ENCODE peak calls at places on chromosomes 12 and 14, in nine cellular contexts. Z, W, U, S, I, C, M, T and J are unnamed samples.

GRCh38 chr14:21066882-21067502 is 3.1 kb upstream of the ARHGEF40 start:
- DNase-seq in U (no peak), I (no peak), S (no peak), Z (peak), M (no peak), T (no peak), W (no peak), C (peak), J (no peak)

GRCh38 chr12:68673788-68674187 is 13.0 kb upstream of the NUP107 start:
- DNase-seq in M (no peak), U (no peak), Z (no peak), I (no peak), S (no peak), T (no peak), W (no peak), C (no peak), J (no peak)

GRCh38 chr14:63512861-63513260 is 30.3 kb downstream of the PPP2R5E start:
- DNase-seq in U (no peak), I (no peak), Z (no peak), C (no peak), W (no peak), T (no peak), M (no peak), S (no peak), J (peak)

GRCh38 chr12:18919826-18920511 is 182.1 kb downstream of the CAPZA3 start:
- DNase-seq in Z (no peak), I (no peak), W (no peak), S (no peak), T (no peak), C (no peak), M (peak), U (no peak), J (no peak)

GRCh38 chr12:122421815-122422737 is at the start of gene CLIP1:
- DNase-seq in Z (peak), I (peak), M (peak), T (no peak), U (peak), S (peak), W (peak), C (peak), J (peak)

GRCh38 chr12:90909069-90909676 is 45.8 kb downstream of the CCER1 start:
- DNase-seq in U (no peak), M (peak), W (no peak), I (no peak), S (peak), T (no peak), C (no peak), Z (peak), J (no peak)

GRCh38 chr12:89999699-90000505 is 291.3 kb upstream of the ATP2B1 start:
- DNase-seq in Z (no peak), S (peak), U (no peak), C (no peak), T (no peak), W (no peak), I (no peak), M (no peak), J (no peak)

GRCh38 chr12:64608901-64609542 is 1.3 kb upstream of the RASSF3 start:
- DNase-seq in C (peak), S (peak), I (peak), T (no peak), W (no peak), Z (peak), M (no peak), U (no peak), J (peak)

GRCh38 chr12:27324452-27324999 is 8.1 kb upstream of the BMAL2 start:
- DNase-seq in M (no peak), W (no peak), Z (no peak), C (no peak), U (no peak), I (no peak), T (no peak), S (no peak), J (no peak)

GRCh38 chr14:34336501-34336900 is 125.5 kb downstream of the SPTSSA start:
- DNase-seq in I (no peak), U (no peak), W (no peak), C (no peak), M (no peak), S (no peak), T (no peak), Z (no peak), J (no peak)

GRCh38 chr14:102803139-102803538 is 25.9 kb downstream of the TRAF3 start:
- DNase-seq in S (no peak), M (no peak), C (no peak), U (no peak), Z (no peak), I (no peak), W (no peak), T (no peak), J (no peak)

GRCh38 chr14:38250316-38250715 is 5.6 kb downstream of the CLEC14A start:
- DNase-seq in C (no peak), U (no peak), Z (no peak), S (peak), M (no peak), T (no peak), I (no peak), W (no peak), J (no peak)

GRCh38 chr14:38243696-38244250 is 12.1 kb downstream of the CLEC14A start:
- DNase-seq in Z (peak), C (no peak), S (peak), T (no peak), W (no peak), I (no peak), M (no peak), U (no peak), J (no peak)

GRCh38 chr14:38252066-38252710 is 3.7 kb downstream of the CLEC14A start:
- DNase-seq in T (no peak), I (no peak), C (no peak), S (peak), W (no peak), U (no peak), Z (peak), M (no peak), J (no peak)

GRCh38 chr14:38248629-38249028 is 7.3 kb downstream of the CLEC14A start:
- DNase-seq in S (no peak), W (no peak), I (no peak), C (no peak), M (no peak), Z (peak), U (no peak), T (no peak), J (no peak)
- TF ChIP-seq CTCF in S (peak), W (peak), I (no peak), C (no peak), M (peak), Z (peak), U (no peak), T (no peak), J (no peak)

DNA sequence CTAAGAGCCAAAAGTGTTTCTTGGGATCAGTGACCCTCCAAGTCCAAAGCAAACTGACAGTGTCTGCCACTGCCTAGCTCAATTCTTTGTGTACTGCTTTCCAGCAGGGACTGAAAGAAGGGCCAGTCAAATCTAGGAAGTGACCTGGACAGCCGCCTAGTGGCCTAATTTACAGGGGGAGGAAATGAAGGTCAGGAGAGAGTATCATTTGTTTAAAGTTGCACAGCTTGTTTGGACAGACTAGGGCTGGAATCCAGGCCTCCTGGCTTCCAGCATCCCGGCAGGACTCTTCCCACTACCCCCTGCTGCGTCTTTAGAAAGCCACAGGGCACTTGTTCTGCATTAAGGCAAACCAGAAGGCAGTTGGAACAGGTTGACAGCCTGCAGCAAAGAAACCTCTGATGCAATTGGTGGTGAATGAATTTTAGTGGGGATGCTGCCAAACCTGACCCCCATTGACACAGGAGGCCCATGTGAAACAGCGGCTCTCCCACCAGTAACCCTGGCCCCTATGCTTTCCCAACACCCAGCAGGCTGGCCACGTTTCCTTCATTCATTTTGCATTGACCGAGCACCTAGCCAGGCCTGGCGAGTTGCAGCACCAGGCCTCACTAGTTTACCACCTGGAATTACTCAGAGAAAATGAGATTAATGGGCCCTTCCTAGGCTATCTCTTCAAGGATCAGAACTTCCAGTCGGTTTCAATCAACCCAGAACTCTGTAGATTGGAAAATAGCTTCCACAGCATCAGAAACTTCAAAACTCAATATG is 28.2 kb downstream of the GALNT16 start:
- DNase-seq in S (peak), C (no peak), Z (peak), I (peak), U (no peak), M (peak), T (no peak), W (no peak), J (no peak)
- TF ChIP-seq CTCF in S (peak), C (no peak), Z (peak), I (peak), U (no peak), M (peak), T (peak), W (peak), J (peak)

DNA sequence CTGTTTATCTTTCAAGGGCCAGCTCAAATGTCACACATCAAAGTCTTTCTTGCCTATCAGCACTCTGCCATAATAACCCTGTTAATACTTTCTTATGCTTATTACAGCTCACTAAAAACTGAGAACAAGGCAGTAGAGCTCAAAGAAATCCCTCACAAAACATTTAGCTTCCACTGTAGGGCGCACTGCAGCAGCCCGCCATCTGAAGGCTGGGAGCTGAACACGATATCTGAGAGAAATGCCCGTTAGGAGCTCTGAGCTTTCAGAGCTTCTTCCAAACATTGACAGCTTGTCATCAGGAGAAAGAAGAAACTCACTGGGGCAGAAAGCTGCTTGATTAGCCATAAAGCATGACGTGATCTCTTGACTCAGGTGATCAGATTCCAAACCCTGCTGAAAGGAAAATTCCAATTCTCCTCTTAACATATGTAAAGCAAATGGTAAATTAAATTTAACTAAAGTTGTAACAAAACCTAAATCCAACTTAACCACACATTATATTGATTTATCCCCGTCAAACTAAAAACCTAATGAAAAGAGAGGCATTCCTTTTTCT is 175.7 kb downstream of the C12orf50 start:
- DNase-seq in S (no peak), M (no peak), I (no peak), U (no peak), W (no peak), T (no peak), C (no peak), Z (no peak), J (no peak)
- TF ChIP-seq CTCF in S (no peak), M (no peak), I (no peak), U (no peak), W (no peak), T (no peak), C (no peak), Z (no peak), J (no peak)

GRCh38 chr12:128971802-128972201 is 118.5 kb downstream of the GLT1D1 start:
- DNase-seq in M (no peak), W (no peak), Z (no peak), U (no peak), S (no peak), C (no peak), T (no peak), I (no peak), J (no peak)

GRCh38 chr12:128970941-128971340 is 117.7 kb downstream of the GLT1D1 start:
- DNase-seq in I (no peak), S (no peak), W (no peak), Z (no peak), C (no peak), T (no peak), U (no peak), M (no peak), J (no peak)

GRCh38 chr12:128970110-128970509 is 116.8 kb downstream of the GLT1D1 start:
- DNase-seq in U (no peak), S (no peak), M (no peak), Z (no peak), W (no peak), T (no peak), I (no peak), C (no peak), J (no peak)

GRCh38 chr12:128968668-128969067 is 115.4 kb downstream of the GLT1D1 start:
- DNase-seq in T (no peak), I (no peak), Z (no peak), M (no peak), S (no peak), U (no peak), C (no peak), W (no peak), J (no peak)

DNA sequence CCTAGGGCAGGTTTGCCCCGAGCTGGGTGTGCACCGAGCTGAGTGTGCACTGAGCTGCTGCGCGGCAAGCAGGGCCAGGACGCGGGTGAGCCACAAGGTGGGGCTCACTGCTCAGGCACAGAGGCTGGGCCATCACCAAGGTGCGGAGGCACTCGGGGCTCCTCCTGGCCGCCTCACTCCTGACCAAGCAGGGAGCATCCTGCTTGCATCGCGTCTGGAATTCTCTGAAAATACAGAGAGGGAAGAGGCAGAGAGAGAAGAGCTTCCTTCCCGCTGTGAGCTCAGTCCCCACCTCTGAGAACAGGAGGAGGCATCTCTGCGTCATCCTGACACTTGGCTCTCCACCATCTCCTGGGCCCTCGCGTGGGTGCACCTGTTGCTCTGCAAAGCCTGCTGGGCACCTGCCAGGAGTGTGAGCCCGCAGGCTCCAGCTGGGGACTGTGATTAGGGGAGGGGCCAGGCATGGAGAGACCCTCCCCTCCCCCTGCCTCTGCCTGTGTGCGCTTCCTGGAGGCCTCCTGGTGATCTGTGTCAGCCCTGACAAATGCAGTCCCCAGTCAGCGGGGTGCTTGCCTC is 116.3 kb downstream of the GLT1D1 start:
- DNase-seq in W (no peak), C (peak), I (no peak), U (peak), T (no peak), Z (peak), M (peak), S (no peak), J (peak)
- TF ChIP-seq CTCF in W (peak), C (peak), I (no peak), U (no peak), T (peak), Z (peak), M (peak), S (no peak), J (peak)

GRCh38 chr14:105470163-105470811 is 4.3 kb upstream of the CRIP2 start:
- DNase-seq in M (no peak), U (no peak), T (no peak), C (no peak), W (no peak), I (no peak), S (no peak), Z (no peak), J (no peak)

GRCh38 chr14:105472496-105472991 is 2.1 kb upstream of the CRIP2 start:
- DNase-seq in U (no peak), S (no peak), C (no peak), Z (peak), I (no peak), M (no peak), W (peak), T (no peak), J (no peak)

GRCh38 chr14:105469456-105470162 is 5.0 kb upstream of the CRIP2 start:
- DNase-seq in S (no peak), W (no peak), T (no peak), I (no peak), M (no peak), Z (no peak), U (no peak), C (no peak), J (no peak)

GRCh38 chr14:105471823-105472495 is 2.7 kb upstream of the CRIP2 start:
- DNase-seq in M (no peak), C (no peak), S (no peak), Z (no peak), W (no peak), T (no peak), U (no peak), I (no peak), J (no peak)

DNA sequence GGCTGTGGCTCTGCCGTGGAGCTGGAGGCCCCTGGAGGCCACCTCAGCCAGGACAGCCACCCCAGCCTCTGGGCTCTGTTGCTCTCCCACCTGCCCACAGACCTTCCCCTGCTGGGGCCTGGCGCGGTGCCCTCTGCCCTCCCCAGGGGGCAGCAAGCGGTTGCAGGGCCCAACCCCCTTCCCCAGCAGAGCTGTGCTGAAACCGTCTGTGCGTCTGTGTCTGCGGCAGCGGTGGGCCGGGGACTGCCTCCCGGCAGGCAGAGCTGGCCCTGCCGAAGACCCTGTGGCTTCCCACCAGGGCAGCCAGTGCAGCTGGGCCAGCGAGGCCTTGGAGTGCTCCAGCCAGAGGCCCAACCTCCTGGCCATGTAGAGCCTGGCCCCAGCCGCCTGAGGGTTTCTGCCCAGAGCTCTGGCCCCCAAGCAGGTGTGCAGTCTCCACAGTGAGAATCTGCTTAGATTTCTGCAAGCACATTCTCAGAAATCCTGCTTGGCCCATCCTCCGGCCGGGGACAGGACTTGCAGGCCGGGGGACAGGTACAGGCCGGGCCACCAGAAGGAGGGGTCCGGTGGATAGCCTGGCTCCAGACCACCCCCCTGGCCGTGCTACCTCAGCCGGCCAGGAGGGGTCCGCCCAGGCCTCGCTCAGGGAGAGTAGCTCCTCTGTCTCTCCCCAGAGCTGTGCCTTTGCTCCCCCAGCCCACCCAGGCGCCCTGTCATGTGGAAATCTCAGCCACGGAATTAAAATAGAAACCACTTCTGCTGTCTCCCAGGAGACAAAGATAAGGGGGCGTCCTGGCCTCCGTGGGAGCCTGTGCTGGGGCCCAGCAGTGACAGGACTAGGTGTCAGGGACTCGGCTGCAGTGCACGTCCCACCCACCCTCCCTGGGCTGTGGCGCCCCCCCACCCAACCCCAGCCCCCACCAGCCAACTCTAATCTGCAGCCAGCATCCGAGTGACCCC is 3.5 kb upstream of the CRIP2 start:
- DNase-seq in M (no peak), T (no peak), Z (no peak), W (no peak), U (no peak), I (no peak), S (no peak), C (no peak), J (no peak)
- TF ChIP-seq CTCF in M (peak), T (no peak), Z (no peak), W (no peak), U (no peak), I (no peak), S (no peak), C (no peak), J (no peak)